ENCODE peak calls at places on chromosomes 3 and 15, in nine cellular contexts. One of them, this sample, is unnamed.

GRCh38 chr3:3127432-3128010 is 781 bp downstream of the TRNT1 start:
- DNase-seq in activated CD4-positive, alpha-beta T cell treated with anti-CD3 and anti-CD28 coated beads, Interleukin-2, amount 50 U/mL, for 24 hours: peak
- DNase-seq in hypothalamus: no peak
- DNase-seq in amniotic epithelial cell: no peak
- DNase-seq in effector CD4-positive, alpha-beta T cell: peak
- DNase-seq in NCI-H748 treated with DMSO at 0.1 percent for 48 hours: no peak
- DNase-seq in NCI-H2081: no peak
- DNase-seq in RWPE1: no peak
- DNase-seq in PC-9: peak
- DNase-seq in this sample: peak

GRCh38 chr3:176341963-176342362 is 855.3 kb downstream of the TBL1XR1 start:
- DNase-seq in hypothalamus: no peak
- DNase-seq in amniotic epithelial cell: no peak
- DNase-seq in NCI-H2081: no peak
- DNase-seq in NCI-H748 treated with DMSO at 0.1 percent for 48 hours: no peak
- DNase-seq in effector CD4-positive, alpha-beta T cell: no peak
- DNase-seq in PC-9: no peak
- DNase-seq in activated CD4-positive, alpha-beta T cell treated with anti-CD3 and anti-CD28 coated beads, Interleukin-2, amount 50 U/mL, for 24 hours: no peak
- DNase-seq in RWPE1: no peak
- DNase-seq in this sample: no peak

GRCh38 chr15:56741541-56741940 is 8.2 kb upstream of the ZNF280D start:
- DNase-seq in hypothalamus: no peak
- DNase-seq in activated CD4-positive, alpha-beta T cell treated with anti-CD3 and anti-CD28 coated beads, Interleukin-2, amount 50 U/mL, for 24 hours: no peak
- DNase-seq in amniotic epithelial cell: no peak
- DNase-seq in PC-9: no peak
- DNase-seq in effector CD4-positive, alpha-beta T cell: no peak
- DNase-seq in NCI-H2081: no peak
- DNase-seq in NCI-H748 treated with DMSO at 0.1 percent for 48 hours: no peak
- DNase-seq in RWPE1: no peak
- DNase-seq in this sample: no peak

GRCh38 chr3:89983449-89983848 is 876.0 kb downstream of the EPHA3 start:
- DNase-seq in amniotic epithelial cell: no peak
- DNase-seq in PC-9: no peak
- DNase-seq in hypothalamus: no peak
- DNase-seq in NCI-H2081: no peak
- DNase-seq in activated CD4-positive, alpha-beta T cell treated with anti-CD3 and anti-CD28 coated beads, Interleukin-2, amount 50 U/mL, for 24 hours: no peak
- DNase-seq in RWPE1: no peak
- DNase-seq in NCI-H748 treated with DMSO at 0.1 percent for 48 hours: no peak
- DNase-seq in effector CD4-positive, alpha-beta T cell: no peak
- DNase-seq in this sample: no peak

GRCh38 chr3:29176501-29176900 is 104.4 kb upstream of the RBMS3 start:
- DNase-seq in NCI-H748 treated with DMSO at 0.1 percent for 48 hours: peak
- DNase-seq in amniotic epithelial cell: no peak
- DNase-seq in activated CD4-positive, alpha-beta T cell treated with anti-CD3 and anti-CD28 coated beads, Interleukin-2, amount 50 U/mL, for 24 hours: no peak
- DNase-seq in RWPE1: no peak
- DNase-seq in PC-9: no peak
- DNase-seq in effector CD4-positive, alpha-beta T cell: no peak
- DNase-seq in NCI-H2081: no peak
- DNase-seq in hypothalamus: peak
- DNase-seq in this sample: peak

GRCh38 chr3:125231895-125232294 is 19.3 kb upstream of the SLC12A8 start:
- DNase-seq in NCI-H748 treated with DMSO at 0.1 percent for 48 hours: no peak
- DNase-seq in effector CD4-positive, alpha-beta T cell: no peak
- DNase-seq in NCI-H2081: no peak
- DNase-seq in hypothalamus: no peak
- DNase-seq in activated CD4-positive, alpha-beta T cell treated with anti-CD3 and anti-CD28 coated beads, Interleukin-2, amount 50 U/mL, for 24 hours: no peak
- DNase-seq in amniotic epithelial cell: peak
- DNase-seq in PC-9: no peak
- DNase-seq in RWPE1: peak
- DNase-seq in this sample: no peak

GRCh38 chr3:128054363-128054762 is 2.1 kb downstream of the SEC61A1 start:
- DNase-seq in activated CD4-positive, alpha-beta T cell treated with anti-CD3 and anti-CD28 coated beads, Interleukin-2, amount 50 U/mL, for 24 hours: no peak
- DNase-seq in PC-9: no peak
- DNase-seq in amniotic epithelial cell: peak
- DNase-seq in NCI-H2081: no peak
- DNase-seq in RWPE1: peak
- DNase-seq in effector CD4-positive, alpha-beta T cell: no peak
- DNase-seq in NCI-H748 treated with DMSO at 0.1 percent for 48 hours: no peak
- DNase-seq in hypothalamus: no peak
- DNase-seq in this sample: no peak

GRCh38 chr3:4850928-4851265 is 128.3 kb upstream of the BHLHE40 start:
- DNase-seq in effector CD4-positive, alpha-beta T cell: no peak
- DNase-seq in NCI-H2081: no peak
- DNase-seq in activated CD4-positive, alpha-beta T cell treated with anti-CD3 and anti-CD28 coated beads, Interleukin-2, amount 50 U/mL, for 24 hours: peak
- DNase-seq in RWPE1: no peak
- DNase-seq in PC-9: no peak
- DNase-seq in hypothalamus: no peak
- DNase-seq in NCI-H748 treated with DMSO at 0.1 percent for 48 hours: no peak
- DNase-seq in amniotic epithelial cell: no peak
- DNase-seq in this sample: no peak

GRCh38 chr15:57476533-57476975 is 100.2 kb downstream of the CGNL1 start:
- DNase-seq in NCI-H748 treated with DMSO at 0.1 percent for 48 hours: no peak
- DNase-seq in RWPE1: no peak
- DNase-seq in PC-9: no peak
- DNase-seq in NCI-H2081: no peak
- DNase-seq in effector CD4-positive, alpha-beta T cell: no peak
- DNase-seq in hypothalamus: no peak
- DNase-seq in amniotic epithelial cell: peak
- DNase-seq in activated CD4-positive, alpha-beta T cell treated with anti-CD3 and anti-CD28 coated beads, Interleukin-2, amount 50 U/mL, for 24 hours: no peak
- DNase-seq in this sample: no peak

GRCh38 chr3:96813134-96813819 is 1.1 kb upstream of the EPHA6 start:
- DNase-seq in amniotic epithelial cell: peak
- DNase-seq in PC-9: peak
- DNase-seq in hypothalamus: peak
- DNase-seq in activated CD4-positive, alpha-beta T cell treated with anti-CD3 and anti-CD28 coated beads, Interleukin-2, amount 50 U/mL, for 24 hours: peak
- DNase-seq in RWPE1: peak
- DNase-seq in effector CD4-positive, alpha-beta T cell: no peak
- DNase-seq in NCI-H2081: peak
- DNase-seq in NCI-H748 treated with DMSO at 0.1 percent for 48 hours: peak
- DNase-seq in this sample: peak

GRCh38 chr15:86016750-86017149 is 62.9 kb upstream of the AGBL1 start:
- DNase-seq in PC-9: no peak
- DNase-seq in NCI-H2081: no peak
- DNase-seq in effector CD4-positive, alpha-beta T cell: no peak
- DNase-seq in RWPE1: no peak
- DNase-seq in activated CD4-positive, alpha-beta T cell treated with anti-CD3 and anti-CD28 coated beads, Interleukin-2, amount 50 U/mL, for 24 hours: no peak
- DNase-seq in amniotic epithelial cell: no peak
- DNase-seq in NCI-H748 treated with DMSO at 0.1 percent for 48 hours: no peak
- DNase-seq in hypothalamus: no peak
- DNase-seq in this sample: no peak

GRCh38 chr3:14605744-14606143 is 45.8 kb upstream of the CCDC174 start:
- DNase-seq in activated CD4-positive, alpha-beta T cell treated with anti-CD3 and anti-CD28 coated beads, Interleukin-2, amount 50 U/mL, for 24 hours: no peak
- DNase-seq in PC-9: no peak
- DNase-seq in hypothalamus: no peak
- DNase-seq in RWPE1: no peak
- DNase-seq in effector CD4-positive, alpha-beta T cell: no peak
- DNase-seq in NCI-H2081: no peak
- DNase-seq in NCI-H748 treated with DMSO at 0.1 percent for 48 hours: no peak
- DNase-seq in amniotic epithelial cell: no peak
- DNase-seq in this sample: no peak

GRCh38 chr15:76151599-76151974 is 91.8 kb downstream of the TMEM266 start:
- DNase-seq in NCI-H748 treated with DMSO at 0.1 percent for 48 hours: no peak
- DNase-seq in activated CD4-positive, alpha-beta T cell treated with anti-CD3 and anti-CD28 coated beads, Interleukin-2, amount 50 U/mL, for 24 hours: no peak
- DNase-seq in RWPE1: no peak
- DNase-seq in hypothalamus: no peak
- DNase-seq in effector CD4-positive, alpha-beta T cell: no peak
- DNase-seq in PC-9: no peak
- DNase-seq in amniotic epithelial cell: no peak
- DNase-seq in NCI-H2081: no peak
- DNase-seq in this sample: no peak

GRCh38 chr3:38645601-38646000 is 3.9 kb downstream of the SCN5A start:
- DNase-seq in NCI-H2081: no peak
- DNase-seq in hypothalamus: no peak
- DNase-seq in NCI-H748 treated with DMSO at 0.1 percent for 48 hours: no peak
- DNase-seq in activated CD4-positive, alpha-beta T cell treated with anti-CD3 and anti-CD28 coated beads, Interleukin-2, amount 50 U/mL, for 24 hours: no peak
- DNase-seq in effector CD4-positive, alpha-beta T cell: no peak
- DNase-seq in amniotic epithelial cell: no peak
- DNase-seq in PC-9: no peak
- DNase-seq in RWPE1: no peak
- DNase-seq in this sample: no peak

GRCh38 chr15:29322407-29322806 is 52.8 kb upstream of the NSMCE3 start:
- DNase-seq in NCI-H748 treated with DMSO at 0.1 percent for 48 hours: peak
- DNase-seq in hypothalamus: no peak
- DNase-seq in PC-9: no peak
- DNase-seq in effector CD4-positive, alpha-beta T cell: no peak
- DNase-seq in NCI-H2081: no peak
- DNase-seq in amniotic epithelial cell: no peak
- DNase-seq in RWPE1: no peak
- DNase-seq in activated CD4-positive, alpha-beta T cell treated with anti-CD3 and anti-CD28 coated beads, Interleukin-2, amount 50 U/mL, for 24 hours: no peak
- DNase-seq in this sample: peak

GRCh38 chr15:65077981-65078352 is 1.4 kb downstream of the KBTBD13 start:
- DNase-seq in effector CD4-positive, alpha-beta T cell: peak
- DNase-seq in RWPE1: no peak
- DNase-seq in NCI-H2081: no peak
- DNase-seq in amniotic epithelial cell: no peak
- DNase-seq in hypothalamus: peak
- DNase-seq in PC-9: peak
- DNase-seq in activated CD4-positive, alpha-beta T cell treated with anti-CD3 and anti-CD28 coated beads, Interleukin-2, amount 50 U/mL, for 24 hours: peak
- DNase-seq in NCI-H748 treated with DMSO at 0.1 percent for 48 hours: no peak
- DNase-seq in this sample: no peak

GRCh38 chr3:182970811-182971418 is 9.4 kb downstream of the DCUN1D1 start:
- DNase-seq in NCI-H2081: no peak
- DNase-seq in effector CD4-positive, alpha-beta T cell: no peak
- DNase-seq in PC-9: no peak
- DNase-seq in hypothalamus: no peak
- DNase-seq in NCI-H748 treated with DMSO at 0.1 percent for 48 hours: no peak
- DNase-seq in activated CD4-positive, alpha-beta T cell treated with anti-CD3 and anti-CD28 coated beads, Interleukin-2, amount 50 U/mL, for 24 hours: no peak
- DNase-seq in RWPE1: no peak
- DNase-seq in amniotic epithelial cell: no peak
- DNase-seq in this sample: no peak

GRCh38 chr3:31294430-31295149 is 238.1 kb upstream of the STT3B start:
- DNase-seq in amniotic epithelial cell: peak
- DNase-seq in NCI-H2081: no peak
- DNase-seq in effector CD4-positive, alpha-beta T cell: no peak
- DNase-seq in activated CD4-positive, alpha-beta T cell treated with anti-CD3 and anti-CD28 coated beads, Interleukin-2, amount 50 U/mL, for 24 hours: no peak
- DNase-seq in RWPE1: no peak
- DNase-seq in hypothalamus: no peak
- DNase-seq in PC-9: no peak
- DNase-seq in NCI-H748 treated with DMSO at 0.1 percent for 48 hours: no peak
- DNase-seq in this sample: no peak

GRCh38 chr15:34355241-34355640 is 11.8 kb downstream of the LPCAT4 start:
- DNase-seq in hypothalamus: no peak
- DNase-seq in amniotic epithelial cell: no peak
- DNase-seq in PC-9: no peak
- DNase-seq in NCI-H2081: no peak
- DNase-seq in RWPE1: no peak
- DNase-seq in effector CD4-positive, alpha-beta T cell: no peak
- DNase-seq in NCI-H748 treated with DMSO at 0.1 percent for 48 hours: no peak
- DNase-seq in activated CD4-positive, alpha-beta T cell treated with anti-CD3 and anti-CD28 coated beads, Interleukin-2, amount 50 U/mL, for 24 hours: no peak
- DNase-seq in this sample: no peak

GRCh38 chr3:41881233-41881821 is 80.6 kb downstream of the ULK4 start:
- DNase-seq in NCI-H2081: no peak
- DNase-seq in amniotic epithelial cell: peak
- DNase-seq in RWPE1: no peak
- DNase-seq in effector CD4-positive, alpha-beta T cell: no peak
- DNase-seq in hypothalamus: no peak
- DNase-seq in PC-9: peak
- DNase-seq in NCI-H748 treated with DMSO at 0.1 percent for 48 hours: peak
- DNase-seq in activated CD4-positive, alpha-beta T cell treated with anti-CD3 and anti-CD28 coated beads, Interleukin-2, amount 50 U/mL, for 24 hours: no peak
- DNase-seq in this sample: peak

GRCh38 chr15:98842973-98843285 is 164.7 kb downstream of the PGPEP1L start:
- DNase-seq in NCI-H2081: no peak
- DNase-seq in activated CD4-positive, alpha-beta T cell treated with anti-CD3 and anti-CD28 coated beads, Interleukin-2, amount 50 U/mL, for 24 hours: no peak
- DNase-seq in effector CD4-positive, alpha-beta T cell: no peak
- DNase-seq in PC-9: no peak
- DNase-seq in NCI-H748 treated with DMSO at 0.1 percent for 48 hours: no peak
- DNase-seq in amniotic epithelial cell: no peak
- DNase-seq in RWPE1: no peak
- DNase-seq in hypothalamus: no peak
- DNase-seq in this sample: no peak

GRCh38 chr3:31968391-31968926 is 12.6 kb downstream of the OSBPL10 start:
- DNase-seq in RWPE1: no peak
- DNase-seq in activated CD4-positive, alpha-beta T cell treated with anti-CD3 and anti-CD28 coated beads, Interleukin-2, amount 50 U/mL, for 24 hours: no peak
- DNase-seq in hypothalamus: no peak
- DNase-seq in NCI-H748 treated with DMSO at 0.1 percent for 48 hours: no peak
- DNase-seq in effector CD4-positive, alpha-beta T cell: no peak
- DNase-seq in amniotic epithelial cell: peak
- DNase-seq in NCI-H2081: no peak
- DNase-seq in PC-9: no peak
- DNase-seq in this sample: no peak

GRCh38 chr15:45611305-45611704 is 23.5 kb upstream of the SQOR start:
- DNase-seq in RWPE1: peak
- DNase-seq in PC-9: no peak
- DNase-seq in amniotic epithelial cell: peak
- DNase-seq in activated CD4-positive, alpha-beta T cell treated with anti-CD3 and anti-CD28 coated beads, Interleukin-2, amount 50 U/mL, for 24 hours: no peak
- DNase-seq in effector CD4-positive, alpha-beta T cell: no peak
- DNase-seq in NCI-H748 treated with DMSO at 0.1 percent for 48 hours: no peak
- DNase-seq in hypothalamus: no peak
- DNase-seq in NCI-H2081: no peak
- DNase-seq in this sample: peak

GRCh38 chr3:107969994-107970896 is 120.6 kb downstream of the CD47 start:
- DNase-seq in activated CD4-positive, alpha-beta T cell treated with anti-CD3 and anti-CD28 coated beads, Interleukin-2, amount 50 U/mL, for 24 hours: no peak
- DNase-seq in RWPE1: no peak
- DNase-seq in hypothalamus: no peak
- DNase-seq in amniotic epithelial cell: no peak
- DNase-seq in PC-9: peak
- DNase-seq in NCI-H748 treated with DMSO at 0.1 percent for 48 hours: peak
- DNase-seq in effector CD4-positive, alpha-beta T cell: no peak
- DNase-seq in NCI-H2081: peak
- DNase-seq in this sample: peak

GRCh38 chr3:66609660-66610547 is 109.1 kb upstream of the LRIG1 start:
- DNase-seq in NCI-H748 treated with DMSO at 0.1 percent for 48 hours: peak
- DNase-seq in amniotic epithelial cell: peak
- DNase-seq in RWPE1: peak
- DNase-seq in NCI-H2081: peak
- DNase-seq in activated CD4-positive, alpha-beta T cell treated with anti-CD3 and anti-CD28 coated beads, Interleukin-2, amount 50 U/mL, for 24 hours: no peak
- DNase-seq in hypothalamus: peak
- DNase-seq in PC-9: no peak
- DNase-seq in effector CD4-positive, alpha-beta T cell: no peak
- DNase-seq in this sample: no peak

GRCh38 chr3:54830658-54831057 is 97.2 kb downstream of the LRTM1 start:
- DNase-seq in PC-9: peak
- DNase-seq in effector CD4-positive, alpha-beta T cell: no peak
- DNase-seq in amniotic epithelial cell: peak
- DNase-seq in RWPE1: no peak
- DNase-seq in activated CD4-positive, alpha-beta T cell treated with anti-CD3 and anti-CD28 coated beads, Interleukin-2, amount 50 U/mL, for 24 hours: no peak
- DNase-seq in NCI-H748 treated with DMSO at 0.1 percent for 48 hours: peak
- DNase-seq in hypothalamus: no peak
- DNase-seq in NCI-H2081: no peak
- DNase-seq in this sample: no peak

GRCh38 chr3:308597-309321 is 112.2 kb downstream of the CHL1 start:
- DNase-seq in PC-9: no peak
- DNase-seq in NCI-H2081: no peak
- DNase-seq in hypothalamus: peak
- DNase-seq in RWPE1: no peak
- DNase-seq in NCI-H748 treated with DMSO at 0.1 percent for 48 hours: no peak
- DNase-seq in amniotic epithelial cell: no peak
- DNase-seq in activated CD4-positive, alpha-beta T cell treated with anti-CD3 and anti-CD28 coated beads, Interleukin-2, amount 50 U/mL, for 24 hours: no peak
- DNase-seq in effector CD4-positive, alpha-beta T cell: no peak
- DNase-seq in this sample: no peak

GRCh38 chr3:184491011-184491576 is 70.5 kb upstream of the EPHB3 start:
- DNase-seq in PC-9: no peak
- DNase-seq in amniotic epithelial cell: peak
- DNase-seq in activated CD4-positive, alpha-beta T cell treated with anti-CD3 and anti-CD28 coated beads, Interleukin-2, amount 50 U/mL, for 24 hours: no peak
- DNase-seq in RWPE1: no peak
- DNase-seq in hypothalamus: no peak
- DNase-seq in NCI-H2081: no peak
- DNase-seq in effector CD4-positive, alpha-beta T cell: no peak
- DNase-seq in NCI-H748 treated with DMSO at 0.1 percent for 48 hours: peak
- DNase-seq in this sample: peak

GRCh38 chr15:73930371-73930770 is 4.1 kb downstream of the LOXL1 start:
- DNase-seq in RWPE1: no peak
- DNase-seq in NCI-H748 treated with DMSO at 0.1 percent for 48 hours: no peak
- DNase-seq in hypothalamus: no peak
- DNase-seq in PC-9: no peak
- DNase-seq in NCI-H2081: no peak
- DNase-seq in amniotic epithelial cell: peak
- DNase-seq in effector CD4-positive, alpha-beta T cell: no peak
- DNase-seq in activated CD4-positive, alpha-beta T cell treated with anti-CD3 and anti-CD28 coated beads, Interleukin-2, amount 50 U/mL, for 24 hours: no peak
- DNase-seq in this sample: no peak

GRCh38 chr3:108513961-108514360 is 3.6 kb upstream of the MYH15 start:
- DNase-seq in hypothalamus: no peak
- DNase-seq in PC-9: no peak
- DNase-seq in NCI-H2081: no peak
- DNase-seq in amniotic epithelial cell: peak
- DNase-seq in activated CD4-positive, alpha-beta T cell treated with anti-CD3 and anti-CD28 coated beads, Interleukin-2, amount 50 U/mL, for 24 hours: no peak
- DNase-seq in effector CD4-positive, alpha-beta T cell: no peak
- DNase-seq in NCI-H748 treated with DMSO at 0.1 percent for 48 hours: no peak
- DNase-seq in RWPE1: no peak
- DNase-seq in this sample: no peak

GRCh38 chr3:160556141-160556540 is 9.2 kb downstream of the KPNA4 start:
- DNase-seq in hypothalamus: no peak
- DNase-seq in RWPE1: no peak
- DNase-seq in PC-9: no peak
- DNase-seq in NCI-H748 treated with DMSO at 0.1 percent for 48 hours: no peak
- DNase-seq in effector CD4-positive, alpha-beta T cell: no peak
- DNase-seq in NCI-H2081: no peak
- DNase-seq in activated CD4-positive, alpha-beta T cell treated with anti-CD3 and anti-CD28 coated beads, Interleukin-2, amount 50 U/mL, for 24 hours: no peak
- DNase-seq in amniotic epithelial cell: no peak
- DNase-seq in this sample: no peak